ENCODE peak calls at places on chromosomes 5 and 9, in six cellular contexts. X is colonic mucosa, U is pancreas, F is brain microvascular endothelial cell, V is left ventricle myocardium inferior, I is tibial nerve. K is an unnamed sample. For H3K27me3, the result is how much of the 10 kb centered on the place peaks cover.

GRCh38 chr5:166595274-166595951 is 1696.0 kb upstream of the WWC1 start:
- DNase-seq in X (no peak), V (no peak), U (no peak), F (no peak), I (no peak), K (no peak)

GRCh38 chr9:126676102-126676684 is 62.5 kb downstream of the LMX1B start:
- DNase-seq in I (no peak), V (no peak), F (no peak), X (no peak), U (no peak), K (no peak)

GRCh38 chr9:92747459-92748232 is 17.0 kb downstream of the BICD2 start:
- DNase-seq in I (no peak), V (no peak), F (no peak), X (no peak), U (no peak), K (no peak)

GRCh38 chr5:69042915-69043795 is 50.7 kb upstream of the SLC30A5 start:
- DNase-seq in V (peak), I (peak), U (peak), X (peak), F (peak), K (peak)

GRCh38 chr9:38067892-38068615 is 973 bp downstream of the SHB start:
- DNase-seq in X (no peak), F (no peak), V (no peak), I (no peak), U (peak), K (no peak)

GRCh38 chr9:133691659-133692363 is 46.3 kb downstream of the SARDH start:
- DNase-seq in X (no peak), F (peak), V (peak), I (no peak), U (peak), K (no peak)

GRCh38 chr9:135588886-135589595 is 27.5 kb downstream of the PAEP start:
- DNase-seq in V (no peak), X (no peak), I (no peak), F (no peak), U (no peak), K (no peak)

GRCh38 chr5:112253478-112254250 is 165.4 kb downstream of the EPB41L4A start:
- DNase-seq in X (no peak), U (no peak), V (peak), I (peak), F (no peak), K (no peak)

GRCh38 chr5:127206320-127207113 is 84.1 kb upstream of the MEGF10 start:
- DNase-seq in V (no peak), F (peak), X (no peak), U (no peak), I (no peak), K (no peak)

GRCh38 chr5:170603578-170604565 is 100.1 kb downstream of the KCNIP1 start:
- DNase-seq in X (peak), F (peak), I (peak), V (peak), U (peak), K (no peak)

GRCh38 chr9:130870491-130871381 is 25.9 kb downstream of the QRFP start:
- DNase-seq in I (no peak), V (no peak), X (no peak), U (no peak), F (no peak), K (no peak)

GRCh38 chr9:14399736-14400657 is 86.1 kb upstream of the NFIB start:
- DNase-seq in F (no peak), X (no peak), V (no peak), U (no peak), I (no peak), K (no peak)

GRCh38 chr5:146047396-146047795 is 58.0 kb downstream of the PLAC8L1 start:
- DNase-seq in F (no peak), U (no peak), X (peak), I (no peak), V (no peak), K (no peak)

GRCh38 chr5:37839441-37840035 is 303 bp downstream of the GDNF start:
- DNase-seq in X (no peak), F (peak), I (no peak), V (peak), U (no peak), K (no peak)

GRCh38 chr5:87169300-87169991 is 98.2 kb upstream of the RASA1 start:
- DNase-seq in I (no peak), U (no peak), F (no peak), X (no peak), V (no peak), K (no peak)

GRCh38 chr9:34442770-34443169 is 15.6 kb downstream of the FAM219A start:
- DNase-seq in F (no peak), U (no peak), V (no peak), I (no peak), X (no peak), K (no peak)

GRCh38 chr9:27933210-27934062 is 360.2 kb upstream of the C9orf72 start:
- DNase-seq in X (no peak), I (no peak), V (no peak), U (no peak), F (no peak), K (no peak)

GRCh38 chr9:115207003-115207837 is 89.3 kb upstream of the TNC start:
- DNase-seq in U (no peak), V (no peak), I (no peak), F (no peak), X (no peak), K (no peak)

GRCh38 chr9:119790022-119790421 is 420.8 kb upstream of the BRINP1 start:
- DNase-seq in F (no peak), V (no peak), U (no peak), X (no peak), I (no peak), K (no peak)

GRCh38 chr5:72064801-72065570 is 42.3 kb upstream of the MAP1B start:
- DNase-seq in I (no peak), F (no peak), U (no peak), X (no peak), V (no peak), K (no peak)

GRCh38 chr9:114178076-114178475 is 22.7 kb downstream of the COL27A1 start:
- DNase-seq in X (no peak), F (no peak), V (no peak), I (no peak), U (peak), K (no peak)

GRCh38 chr5:65734921-65735320 is 12.9 kb downstream of the NLN start:
- DNase-seq in I (no peak), F (no peak), V (no peak), U (no peak), X (no peak), K (no peak)

GRCh38 chr5:17343675-17344074 is 126.2 kb downstream of the BASP1 start:
- DNase-seq in U (no peak), I (no peak), X (no peak), V (no peak), F (peak), K (no peak)

GRCh38 chr9:68949271-68950000 is 64.5 kb downstream of the PRKACG start:
- DNase-seq in F (no peak), U (peak), V (peak), X (no peak), I (no peak), K (no peak)

GRCh38 chr5:135238622-135239460 is 160.2 kb downstream of the MACROH2A1 start:
- DNase-seq in X (peak), V (no peak), F (no peak), U (no peak), I (no peak), K (no peak)

GRCh38 chr9:25648116-25648515 is 30.1 kb downstream of the TUSC1 start:
- DNase-seq in F (no peak), U (no peak), X (no peak), V (no peak), I (no peak), K (no peak)

GRCh38 chr5:149406203-149406978 is 27.3 kb upstream of the IL17B start:
- DNase-seq in X (no peak), U (no peak), I (peak), V (peak), F (peak), K (no peak)

GRCh38 chr9:131869312-131869711 is 129.4 kb upstream of the RAPGEF1 start:
- DNase-seq in X (no peak), F (no peak), V (no peak), I (no peak), U (no peak), K (no peak)

GRCh38 chr9:17018001-17018491 is 116.8 kb upstream of the CNTLN start:
- DNase-seq in U (no peak), V (peak), F (peak), I (peak), X (no peak), K (no peak)

GRCh38 chr9:94681508-94681907 is 42.2 kb upstream of the FBP1 start:
- DNase-seq in I (peak), U (peak), F (peak), X (peak), V (peak), K (peak)

GRCh38 chr9:92664394-92665152 is 5.4 kb downstream of the IPPK start:
- DNase-seq in F (peak), V (no peak), X (no peak), U (no peak), I (no peak), K (no peak)

GRCh38 chr5:65828507-65828906 is 97.9 kb upstream of the ERBIN start:
- DNase-seq in U (no peak), V (no peak), F (no peak), I (no peak), X (no peak), K (no peak)

GRCh38 chr5:95533106-95533505 is 21.7 kb downstream of the SKIC3 start:
- DNase-seq in X (no peak), F (no peak), U (no peak), V (no peak), I (no peak), K (no peak)

GRCh38 chr5:160844177-160844576 is 7.8 kb downstream of the ATP10B start:
- DNase-seq in V (no peak), F (no peak), X (no peak), U (no peak), I (no peak), K (no peak)

GRCh38 chr9:34987160-34988040 is 2.1 kb upstream of the DNAJB5 start:
- DNase-seq in I (no peak), F (no peak), V (no peak), X (no peak), U (no peak), K (no peak)

GRCh38 chr5:96745844-96746531 is 61.8 kb downstream of the ERAP1 start:
- DNase-seq in F (no peak), V (no peak), U (no peak), I (no peak), X (no peak), K (no peak)

GRCh38 chr9:90420714-90421513 is 221.7 kb downstream of the DIRAS2 start:
- DNase-seq in F (no peak), I (no peak), X (no peak), U (no peak), V (no peak), K (no peak)

GRCh38 chr5:74179701-74180100 is 460.8 kb downstream of the ENC1 start:
- DNase-seq in U (no peak), X (no peak), I (no peak), F (no peak), V (no peak), K (no peak)

GRCh38 chr5:74179183-74179582 is 461.3 kb downstream of the ENC1 start:
- DNase-seq in F (peak), X (no peak), V (no peak), U (no peak), I (no peak), K (no peak)

GRCh38 chr5:74174366-74174765 is 466.2 kb downstream of the ENC1 start:
- DNase-seq in V (no peak), U (no peak), F (no peak), X (no peak), I (no peak), K (no peak)

GRCh38 chr5:74173665-74174064 is 466.9 kb downstream of the ENC1 start:
- DNase-seq in V (no peak), U (no peak), X (no peak), F (no peak), I (no peak), K (no peak)

GRCh38 chr5:74177995-74178394 is 462.5 kb downstream of the ENC1 start:
- DNase-seq in I (no peak), X (no peak), V (no peak), U (no peak), F (no peak), K (no peak)
- TF ChIP-seq CTCF in I (no peak), X (no peak), V (no peak), U (no peak), F (no peak), K (no peak)

GRCh38 chr5:62431735-62432617 is 19.4 kb downstream of the IPO11 start:
- DNase-seq in U (no peak), I (peak), V (no peak), F (no peak), X (peak), K (no peak)
- H3K27ac ChIP-seq in U (no peak), I (peak), V (peak), F (no peak), X (no peak), K (no peak)

DNA sequence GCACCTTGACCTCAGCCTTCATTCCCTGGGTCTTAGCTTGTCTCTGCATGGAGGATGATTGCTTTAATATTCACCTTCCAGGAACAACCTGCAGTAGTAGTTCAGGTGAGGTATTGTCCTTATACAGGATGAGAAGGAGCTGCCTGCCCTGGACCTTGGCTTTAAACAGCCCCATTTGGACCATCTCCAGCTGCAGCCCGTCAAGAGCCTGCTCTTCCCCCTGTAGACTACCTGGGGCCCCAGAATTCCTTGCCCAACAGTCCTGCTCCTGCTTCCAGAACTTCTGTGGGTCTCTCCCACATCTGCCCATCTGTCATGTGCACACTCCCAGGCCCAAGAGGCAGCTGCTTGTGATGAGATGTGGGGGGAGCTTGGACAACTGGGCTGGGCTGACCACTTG is 12.2 kb upstream of the OTP start:
- DNase-seq in F (no peak), V (no peak), I (no peak), U (no peak), X (no peak), K (no peak)
- H3K27me3 ChIP-seq in F (half or more), V (half or more), I (under half), U (under half), X (under half), K (under half)

DNA sequence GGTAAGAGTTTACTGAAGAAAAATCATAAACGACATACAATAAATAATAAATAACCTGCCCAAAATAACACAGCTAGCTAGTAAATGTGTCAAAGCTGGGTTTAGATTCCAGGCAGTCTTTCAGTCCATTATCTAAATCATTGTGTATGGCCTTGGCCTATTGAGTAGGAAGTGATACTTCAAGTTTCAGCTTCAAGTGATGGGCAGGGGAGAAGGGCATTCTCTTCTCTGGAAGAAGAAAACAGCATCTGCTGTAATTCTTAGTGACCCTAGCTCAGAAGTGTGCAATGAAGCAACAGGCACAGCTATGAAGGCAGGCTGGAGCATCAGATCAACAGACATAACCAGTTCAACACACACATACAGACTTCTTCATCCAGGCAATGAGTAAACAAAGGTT is 42.5 kb downstream of the FNIP1 start:
- DNase-seq in I (no peak), V (no peak), U (no peak), X (no peak), F (no peak), K (no peak)
- TF ChIP-seq CTCF in I (no peak), V (no peak), U (no peak), X (no peak), F (no peak), K (no peak)

GRCh38 chr5:52419357-52419756 is 368.4 kb upstream of the ITGA1 start:
- DNase-seq in F (no peak), V (no peak), I (no peak), U (no peak), X (no peak), K (no peak)
- H3K27ac ChIP-seq in F (no peak), V (no peak), I (no peak), U (no peak), X (no peak), K (no peak)

K was measured in CD4-positive, alpha-beta T cell.